ENCODE peak calls at places on chromosomes 11 and 22, in four cellular contexts. One of them, this sample, is unnamed.

GRCh38 chr11:94602430-94603372 is 35.5 kb downstream of the PIWIL4 start:
- DNase-seq in H1: no peak
- DNase-seq in A549: peak; percentile 41
- DNase-seq in HepG2: peak; percentile 66
- DNase-seq in this sample: peak; percentile 20

GRCh38 chr11:2459016-2459725 is 14.4 kb downstream of the KCNQ1 start:
- DNase-seq in H1: no peak
- DNase-seq in HepG2: no peak
- DNase-seq in A549: no peak
- DNase-seq in this sample: no peak

GRCh38 chr11:9972917-9973504 is 309.1 kb downstream of the SWAP70 start:
- DNase-seq in HepG2: peak; percentile 40
- DNase-seq in A549: peak; percentile 63
- DNase-seq in H1: no peak
- DNase-seq in this sample: peak; percentile 57

GRCh38 chr22:44906248-44906936 is 103.4 kb downstream of the PHF21B start:
- DNase-seq in HepG2: no peak
- DNase-seq in H1: no peak
- DNase-seq in A549: no peak
- DNase-seq in this sample: no peak

GRCh38 chr11:57798905-57799559 is 37.4 kb downstream of the CTNND1 start:
- DNase-seq in HepG2: peak; percentile 69
- DNase-seq in A549: peak; percentile 67
- DNase-seq in H1: no peak
- DNase-seq in this sample: peak; percentile 36

GRCh38 chr11:46357483-46357936 is 10.2 kb downstream of the DGKZ start:
- DNase-seq in H1: no peak
- DNase-seq in A549: no peak
- DNase-seq in HepG2: no peak
- DNase-seq in this sample: no peak

GRCh38 chr11:6563121-6563619 is 40.2 kb downstream of the RRP8 start:
- DNase-seq in A549: no peak
- DNase-seq in HepG2: no peak
- DNase-seq in H1: no peak
- DNase-seq in this sample: peak; percentile 91

GRCh38 chr11:64876835-64877341 is 1.5 kb downstream of the EHD1 start:
- DNase-seq in A549: no peak
- DNase-seq in H1: no peak
- DNase-seq in HepG2: peak; percentile 39
- DNase-seq in this sample: no peak

GRCh38 chr11:82405392-82405791 is 328.3 kb downstream of the FAM181B start:
- DNase-seq in HepG2: no peak
- DNase-seq in A549: no peak
- DNase-seq in H1: no peak
- DNase-seq in this sample: no peak

GRCh38 chr11:106495046-106495445 is 417.6 kb downstream of the AASDHPPT start:
- DNase-seq in A549: peak; percentile 4
- DNase-seq in HepG2: no peak
- DNase-seq in H1: no peak
- DNase-seq in this sample: no peak

GRCh38 chr11:126113515-126113957 is 50.9 kb upstream of the CDON start:
- DNase-seq in HepG2: peak; percentile 84
- DNase-seq in H1: no peak
- DNase-seq in A549: peak; percentile 88
- DNase-seq in this sample: no peak

GRCh38 chr11:114102993-114103896 is 43.7 kb downstream of the ZBTB16 start:
- DNase-seq in HepG2: peak; percentile 5
- DNase-seq in A549: no peak
- DNase-seq in H1: no peak
- DNase-seq in this sample: no peak

GRCh38 chr11:57868491-57868890 is 106.9 kb downstream of the CTNND1 start:
- DNase-seq in A549: no peak
- DNase-seq in HepG2: no peak
- DNase-seq in H1: peak; percentile 34
- DNase-seq in this sample: no peak

GRCh38 chr11:128474036-128474874 is 113.1 kb downstream of the ETS1 start:
- DNase-seq in HepG2: no peak
- DNase-seq in H1: no peak
- DNase-seq in A549: no peak
- DNase-seq in this sample: no peak

GRCh38 chr11:84958295-84958694 is 668.8 kb downstream of the DLG2 start:
- DNase-seq in H1: no peak
- DNase-seq in A549: no peak
- DNase-seq in HepG2: no peak
- DNase-seq in this sample: no peak

GRCh38 chr22:22318723-22319465 is 74.3 kb downstream of the VPREB1 start:
- DNase-seq in A549: no peak
- DNase-seq in H1: no peak
- DNase-seq in HepG2: no peak
- DNase-seq in this sample: no peak

GRCh38 chr11:94871491-94872185 is 101.7 kb downstream of the CWC15 start:
- DNase-seq in HepG2: no peak
- DNase-seq in H1: no peak
- DNase-seq in A549: no peak
- DNase-seq in this sample: no peak

GRCh38 chr11:72045849-72046248 is 34.5 kb downstream of the NUMA1 start:
- DNase-seq in H1: no peak
- DNase-seq in HepG2: no peak
- DNase-seq in A549: no peak
- DNase-seq in this sample: no peak

GRCh38 chr11:11370263-11371060 is 17.4 kb upstream of the CSNK2A3 start:
- DNase-seq in HepG2: no peak
- DNase-seq in A549: no peak
- DNase-seq in H1: no peak
- DNase-seq in this sample: no peak

GRCh38 chr11:76380161-76380976 is 563 bp downstream of the THAP12 start:
- DNase-seq in HepG2: no peak
- DNase-seq in A549: peak; percentile 13
- DNase-seq in H1: no peak
- DNase-seq in this sample: peak; percentile 35

GRCh38 chr11:11171285-11171684 is 181.8 kb downstream of the CSNK2A3 start:
- DNase-seq in H1: no peak
- DNase-seq in HepG2: no peak
- DNase-seq in A549: no peak
- DNase-seq in this sample: no peak

GRCh38 chr11:9462806-9463537 is 2.2 kb downstream of the ZNF143 start:
- DNase-seq in A549: peak; percentile 20
- DNase-seq in H1: no peak
- DNase-seq in HepG2: peak; percentile 32
- DNase-seq in this sample: peak; percentile 38

GRCh38 chr22:43407591-43407990 is 4.2 kb upstream of the MPPED1 start:
- DNase-seq in H1: no peak
- DNase-seq in HepG2: no peak
- DNase-seq in A549: no peak
- DNase-seq in this sample: no peak

GRCh38 chr11:94433049-94433448 is 31.8 kb upstream of the GPR83 start:
- DNase-seq in A549: no peak
- DNase-seq in H1: no peak
- DNase-seq in HepG2: no peak
- DNase-seq in this sample: no peak

GRCh38 chr11:14366936-14367335 is 8.0 kb upstream of the RRAS2 start:
- DNase-seq in A549: no peak
- DNase-seq in HepG2: no peak
- DNase-seq in H1: no peak
- DNase-seq in this sample: no peak

GRCh38 chr11:68582416-68583046 is 101.8 kb upstream of the GAL start:
- DNase-seq in H1: no peak
- DNase-seq in A549: no peak
- DNase-seq in HepG2: no peak
- DNase-seq in this sample: no peak

GRCh38 chr22:36439481-36440271 is 41.8 kb downstream of the TXN2 start:
- DNase-seq in H1: no peak
- DNase-seq in HepG2: peak; percentile 53
- DNase-seq in A549: peak; percentile 55
- DNase-seq in this sample: peak; percentile 62

GRCh38 chr11:83448686-83449085 is 162.5 kb upstream of the CCDC90B start:
- DNase-seq in HepG2: no peak
- DNase-seq in H1: no peak
- DNase-seq in A549: no peak
- DNase-seq in this sample: no peak

GRCh38 chr11:3222003-3222855 is 3.6 kb upstream of the MRGPRG start:
- DNase-seq in HepG2: no peak
- DNase-seq in A549: no peak
- DNase-seq in H1: no peak
- DNase-seq in this sample: no peak

GRCh38 chr11:123253909-123254308 is 58.9 kb upstream of the CLMP start:
- DNase-seq in HepG2: no peak
- DNase-seq in H1: no peak
- DNase-seq in A549: no peak
- DNase-seq in this sample: no peak

GRCh38 chr11:32723332-32723731 is 71.1 kb downstream of the CCDC73 start:
- DNase-seq in HepG2: no peak
- DNase-seq in H1: no peak
- DNase-seq in A549: no peak
- DNase-seq in this sample: no peak

GRCh38 chr22:17924735-17925727 is 99.3 kb downstream of the MICAL3 start:
- DNase-seq in HepG2: no peak
- DNase-seq in H1: no peak
- DNase-seq in A549: no peak
- DNase-seq in this sample: no peak

GRCh38 chr11:30926130-30926529 is 340.0 kb upstream of the MPPED2 start:
- DNase-seq in A549: no peak
- DNase-seq in HepG2: no peak
- DNase-seq in H1: no peak
- DNase-seq in this sample: no peak

GRCh38 chr22:19422440-19423301 is 8.9 kb downstream of the HIRA start:
- DNase-seq in H1: no peak
- DNase-seq in A549: no peak
- DNase-seq in HepG2: no peak
- DNase-seq in this sample: no peak

GRCh38 chr22:33321466-33321865 is 263.3 kb upstream of the SYN3 start:
- DNase-seq in HepG2: no peak
- DNase-seq in A549: no peak
- DNase-seq in H1: no peak
- DNase-seq in this sample: no peak

GRCh38 chr11:19511413-19512183 is 201.0 kb upstream of the NAV2 start:
- DNase-seq in A549: no peak
- DNase-seq in HepG2: no peak
- DNase-seq in H1: no peak
- DNase-seq in this sample: no peak

GRCh38 chr11:133927690-133928627 is 28.8 kb downstream of the IGSF9B start:
- DNase-seq in HepG2: peak; percentile 36
- DNase-seq in A549: peak; percentile 59
- DNase-seq in H1: no peak
- DNase-seq in this sample: peak; percentile 74
- TF ChIP-seq PHF8 in HepG2: no peak
- TF ChIP-seq PHF8 in A549: no peak
- TF ChIP-seq PHF8 in H1: no peak
- TF ChIP-seq PHF8 in this sample: no peak

DNA sequence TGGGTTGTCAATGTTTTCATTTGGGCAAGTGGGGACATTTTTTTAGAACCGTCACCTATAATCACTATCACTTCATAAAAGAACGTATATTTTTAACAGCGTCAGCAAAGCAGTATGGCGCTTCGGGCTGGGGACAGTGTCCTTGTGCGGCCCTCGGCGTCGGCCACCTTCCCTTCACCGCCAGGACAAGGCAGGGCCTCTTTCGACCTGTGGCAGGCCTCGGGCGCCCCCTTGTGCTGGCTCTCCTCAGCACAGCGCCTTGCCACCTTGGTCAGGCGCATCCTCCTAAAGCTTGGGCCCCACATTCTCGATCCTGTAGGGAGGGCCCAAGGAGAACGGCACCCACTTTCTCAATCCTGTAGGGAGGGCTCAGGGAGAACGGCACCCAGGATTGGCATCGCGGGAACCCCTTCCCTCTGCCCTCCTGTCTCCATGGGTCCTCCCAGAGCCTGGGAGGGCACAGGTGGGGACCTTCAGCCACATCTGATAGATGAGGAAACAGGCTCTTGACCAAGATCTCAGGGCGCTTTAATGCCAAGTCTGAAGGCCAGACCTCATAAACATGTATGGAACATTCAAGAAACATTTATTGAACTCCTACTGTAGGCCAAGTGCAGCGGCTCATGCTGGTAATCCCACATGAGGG is 11.5 kb upstream of the FADD start:
- DNase-seq in H1: peak; percentile 59
- DNase-seq in HepG2: peak; percentile 52
- DNase-seq in A549: peak; percentile 79
- DNase-seq in this sample: peak; percentile 79
- TF ChIP-seq PHF8 in H1: no peak
- TF ChIP-seq PHF8 in HepG2: no peak
- TF ChIP-seq PHF8 in A549: no peak
- TF ChIP-seq PHF8 in this sample: no peak

GRCh38 chr22:47046411-47047065 is 284.1 kb downstream of the TBC1D22A start:
- DNase-seq in HepG2: no peak
- DNase-seq in A549: no peak
- DNase-seq in H1: no peak
- DNase-seq in this sample: no peak
- TF ChIP-seq PHF8 in HepG2: no peak
- TF ChIP-seq PHF8 in A549: no peak
- TF ChIP-seq PHF8 in H1: no peak
- TF ChIP-seq PHF8 in this sample: no peak

GRCh38 chr11:120021978-120022377 is 115.9 kb downstream of the TRIM29 start:
- DNase-seq in HepG2: no peak
- DNase-seq in A549: no peak
- DNase-seq in H1: no peak
- DNase-seq in this sample: no peak

GRCh38 chr11:120023551-120023950 is 114.4 kb downstream of the TRIM29 start:
- DNase-seq in HepG2: no peak
- DNase-seq in H1: no peak
- DNase-seq in A549: no peak
- DNase-seq in this sample: no peak

GRCh38 chr11:120022617-120023016 is 115.3 kb downstream of the TRIM29 start:
- DNase-seq in A549: no peak
- DNase-seq in H1: no peak
- DNase-seq in HepG2: no peak
- DNase-seq in this sample: no peak

GRCh38 chr11:120024046-120024445 is 113.9 kb downstream of the TRIM29 start:
- DNase-seq in A549: no peak
- DNase-seq in HepG2: no peak
- DNase-seq in H1: no peak
- DNase-seq in this sample: no peak

GRCh38 chr11:120023120-120023519 is 114.8 kb downstream of the TRIM29 start:
- DNase-seq in HepG2: no peak
- DNase-seq in A549: no peak
- DNase-seq in H1: no peak
- DNase-seq in this sample: no peak
- TF ChIP-seq PHF8 in HepG2: no peak
- TF ChIP-seq PHF8 in A549: no peak
- TF ChIP-seq PHF8 in H1: no peak
- TF ChIP-seq PHF8 in this sample: no peak

GRCh38 chr11:23314162-23314561 is 453.9 kb upstream of the CCDC179 start:
- DNase-seq in H1: no peak
- DNase-seq in HepG2: no peak
- DNase-seq in A549: no peak
- DNase-seq in this sample: no peak

GRCh38 chr11:23313001-23313400 is 452.7 kb upstream of the CCDC179 start:
- DNase-seq in A549: no peak
- DNase-seq in HepG2: no peak
- DNase-seq in H1: no peak
- DNase-seq in this sample: no peak

GRCh38 chr11:23310276-23310675 is 450.0 kb upstream of the CCDC179 start:
- DNase-seq in A549: no peak
- DNase-seq in HepG2: no peak
- DNase-seq in H1: no peak
- DNase-seq in this sample: no peak

GRCh38 chr11:23311986-23312940 is 452.0 kb upstream of the CCDC179 start:
- DNase-seq in A549: no peak
- DNase-seq in H1: no peak
- DNase-seq in HepG2: no peak
- DNase-seq in this sample: no peak
- TF ChIP-seq PHF8 in A549: no peak
- TF ChIP-seq PHF8 in H1: no peak
- TF ChIP-seq PHF8 in HepG2: no peak
- TF ChIP-seq PHF8 in this sample: no peak